ENCODE peak calls at places on chromosomes 4 and X, in five cellular contexts. A, J, X, M and O are unnamed samples.

GRCh38 chrX:8755116-8755515 is 23.2 kb upstream of the ANOS1 start:
- DNase-seq in A (no peak), J (no peak), X (no peak), M (no peak), O (no peak)

GRCh38 chrX:123648028-123648810 is 84.6 kb downstream of the THOC2 start:
- DNase-seq in A (no peak), J (peak; percentile 88), X (peak; percentile 27), M (no peak), O (no peak)

GRCh38 chr4:41887821-41888699 is 47.2 kb upstream of the TMEM33 start:
- DNase-seq in A (no peak), J (peak; percentile 56), X (peak; percentile 82), M (peak; percentile 34), O (no peak)

GRCh38 chrX:55489315-55490009 is at the start of gene USP51:
- DNase-seq in A (peak; percentile 60), J (peak; percentile 70), X (peak; percentile 60), M (no peak), O (no peak)

GRCh38 chrX:87337267-87337666 is 180.3 kb upstream of the KLHL4 start:
- DNase-seq in A (no peak), J (no peak), X (no peak), M (no peak), O (no peak)

GRCh38 chr4:2786152-2786671 is 6.7 kb upstream of the SH3BP2 start:
- DNase-seq in A (no peak), J (no peak), X (no peak), M (no peak), O (no peak)

GRCh38 chr4:104756837-104757236 is 262.1 kb upstream of the CXXC4 start:
- DNase-seq in A (no peak), J (no peak), X (no peak), M (no peak), O (no peak)

GRCh38 chr4:127604949-127605709 is 27.6 kb upstream of the INTU start:
- DNase-seq in A (peak; percentile 33), J (peak; percentile 39), X (peak; percentile 89), M (peak; percentile 33), O (peak; percentile 12)

GRCh38 chr4:68359508-68359907 is 9.6 kb upstream of the YTHDC1 start:
- DNase-seq in A (no peak), J (peak; percentile 53), X (peak; percentile 11), M (no peak), O (no peak)

DNA sequence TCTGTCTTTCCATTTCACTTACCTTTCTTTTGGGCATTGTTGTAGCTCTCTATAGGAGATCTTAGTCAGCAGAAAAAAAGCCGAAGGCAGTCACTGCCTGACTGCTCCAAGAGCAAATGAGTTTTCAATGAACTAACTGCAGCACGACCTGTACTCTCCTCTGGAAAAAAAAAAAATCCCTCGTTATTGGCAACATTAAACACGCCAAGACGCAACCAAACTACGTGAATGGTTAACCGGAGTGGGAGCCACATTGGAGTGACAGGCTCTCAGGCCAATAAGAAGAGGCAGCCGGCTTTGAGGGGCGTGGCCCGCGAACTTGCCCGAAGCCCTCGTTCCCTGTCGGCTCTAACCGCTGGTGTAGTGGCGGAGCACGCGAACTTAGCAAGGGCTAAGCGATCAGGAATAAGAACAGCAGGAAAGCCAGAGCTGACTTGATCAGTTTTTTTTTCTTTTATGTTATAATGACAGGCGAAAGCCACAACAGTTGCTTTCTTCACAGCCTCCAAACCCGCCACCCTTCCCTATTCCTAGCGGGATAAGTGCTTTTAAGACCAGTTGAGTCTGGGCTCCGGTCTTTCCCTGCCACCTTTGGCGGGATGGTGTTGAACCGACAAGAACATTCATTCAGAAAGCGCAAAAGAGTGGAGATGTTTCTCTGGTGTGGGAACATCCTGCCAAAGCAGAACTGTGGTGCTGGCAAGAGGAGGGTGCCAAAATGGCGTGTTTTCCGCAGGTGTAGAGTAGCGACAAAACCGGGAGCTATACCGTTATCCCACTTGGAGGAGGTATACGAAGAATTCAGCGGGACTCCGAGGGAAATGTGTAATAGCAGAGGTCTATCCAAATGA is 80.0 kb downstream of the HMGN5 start:
- DNase-seq in A (peak; percentile 70), J (peak; percentile 95), X (peak; percentile 92), M (peak; percentile 86), O (peak; percentile 89)
- H3K9ac ChIP-seq in A (no peak overlapping the region), J (peak overlapping the region; percentile 75), X (peak overlapping the region; percentile 75), M (peak overlapping the region; percentile 33), O (peak overlapping the region; percentile 1)

GRCh38 chr4:33961751-33962150 is 2282.6 kb downstream of the ARAP2 start:
- DNase-seq in A (no peak), J (no peak), X (peak; percentile 53), M (no peak), O (peak; percentile 6)

GRCh38 chr4:33954759-33955158 is 2289.6 kb downstream of the ARAP2 start:
- DNase-seq in A (no peak), J (no peak), X (no peak), M (no peak), O (no peak)

DNA sequence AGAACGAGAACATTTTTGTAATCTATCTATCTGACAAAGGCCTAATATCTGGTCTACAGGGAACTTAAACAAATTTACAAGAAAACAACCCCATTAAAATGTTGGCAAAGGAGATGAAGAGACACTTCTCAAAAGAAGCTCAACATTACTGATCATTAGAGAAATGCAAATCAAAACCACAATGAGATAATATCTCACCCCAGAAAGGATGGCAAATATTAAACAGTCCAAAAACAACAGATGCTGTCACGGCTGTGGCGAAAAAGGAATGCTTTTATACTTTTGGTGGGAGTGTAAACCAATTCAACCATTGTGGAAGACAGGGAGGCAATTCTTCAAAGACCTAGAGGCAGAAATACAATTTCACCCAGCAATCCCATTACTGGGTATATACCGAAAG is 2284.8 kb downstream of the ARAP2 start:
- DNase-seq in A (no peak), J (no peak), X (no peak), M (no peak), O (peak; percentile 32)
- H3K9me3 ChIP-seq in A (no peaks in the 10 kb centered on the region), J (peaks cover 5% of the 10 kb centered on the region), X (no peaks in the 10 kb centered on the region), M (no peaks in the 10 kb centered on the region), O (peaks cover 3% of the 10 kb centered on the region)

DNA sequence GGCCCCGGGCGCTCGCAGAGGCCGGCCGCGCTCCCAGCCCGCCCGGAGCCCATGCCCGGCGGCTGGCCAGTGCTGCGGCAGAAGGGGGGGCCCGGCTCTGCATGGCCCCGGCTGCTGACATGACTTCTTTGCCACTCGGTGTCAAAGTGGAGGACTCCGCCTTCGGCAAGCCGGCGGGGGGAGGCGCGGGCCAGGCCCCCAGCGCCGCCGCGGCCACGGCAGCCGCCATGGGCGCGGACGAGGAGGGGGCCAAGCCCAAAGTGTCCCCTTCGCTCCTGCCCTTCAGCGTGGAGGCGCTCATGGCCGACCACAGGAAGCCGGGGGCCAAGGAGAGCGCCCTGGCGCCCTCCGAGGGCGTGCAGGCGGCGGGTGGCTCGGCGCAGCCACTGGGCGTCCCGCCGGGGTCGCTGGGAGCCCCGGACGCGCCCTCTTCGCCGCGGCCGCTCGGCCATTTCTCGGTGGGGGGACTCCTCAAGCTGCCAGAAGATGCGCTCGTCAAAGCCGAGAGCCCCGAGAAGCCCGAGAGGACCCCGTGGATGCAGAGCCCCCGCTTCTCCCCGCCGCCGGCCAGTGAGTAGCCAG is 425 bp downstream of the MSX1 start:
- DNase-seq in A (peak; percentile 71), J (peak; percentile 15), X (peak; percentile 53), M (no peak), O (no peak)
- H3K9ac ChIP-seq in A (no peak overlapping the region), J (peak overlapping the region; percentile 89), X (peak overlapping the region; percentile 89), M (peak overlapping the region; percentile 88), O (no peak overlapping the region)

DNA sequence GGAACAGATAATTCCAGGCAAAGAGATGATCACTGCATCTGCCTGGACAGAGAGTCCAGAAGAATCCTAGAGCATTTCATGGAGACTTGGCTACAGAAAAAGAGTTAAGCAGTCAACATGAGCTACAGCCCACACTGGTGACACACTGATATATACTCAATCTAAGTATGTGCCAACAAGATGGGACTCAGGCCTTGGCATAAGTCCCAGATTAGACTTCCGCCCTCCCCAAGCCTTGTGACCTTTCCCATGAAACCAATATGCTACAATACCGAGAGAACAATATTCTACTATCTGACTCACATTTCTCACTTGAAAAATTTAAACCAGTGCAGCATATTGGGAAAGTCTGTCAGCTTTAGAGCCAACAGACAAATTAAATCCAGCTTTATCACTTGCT is 65.7 kb upstream of the SLITRK2 start:
- DNase-seq in A (no peak), J (no peak), X (no peak), M (no peak), O (no peak)
- H3K9me3 ChIP-seq in A (no peaks in the 10 kb centered on the region), J (peaks cover 6% of the 10 kb centered on the region), X (no peaks in the 10 kb centered on the region), M (no peaks in the 10 kb centered on the region), O (peaks cover 2% of the 10 kb centered on the region)